ENCODE peak calls at places on chromosome 12, in five cellular contexts. One of them, this sample, is unnamed.

GRCh38 chr12:43113153-43113552 is 438.9 kb downstream of the ADAMTS20 start:
- DNase-seq in CD4-positive, CD25-positive, alpha-beta regulatory T cell: no peak
- DNase-seq in psoas muscle: no peak
- DNase-seq in AG10803: peak
- DNase-seq in brain microvascular endothelial cell: no peak
- DNase-seq in this sample: no peak

GRCh38 chr12:3168775-3169221 is 91.6 kb downstream of the TSPAN9 start:
- DNase-seq in CD4-positive, CD25-positive, alpha-beta regulatory T cell: no peak
- DNase-seq in psoas muscle: peak
- DNase-seq in AG10803: peak
- DNase-seq in brain microvascular endothelial cell: peak
- DNase-seq in this sample: peak

GRCh38 chr12:109910969-109911348 is 10.9 kb downstream of the TCHP start:
- DNase-seq in CD4-positive, CD25-positive, alpha-beta regulatory T cell: no peak
- DNase-seq in psoas muscle: no peak
- DNase-seq in AG10803: peak
- DNase-seq in brain microvascular endothelial cell: peak
- DNase-seq in this sample: no peak

GRCh38 chr12:31204995-31205582 is 120.9 kb downstream of the SINHCAF start:
- DNase-seq in CD4-positive, CD25-positive, alpha-beta regulatory T cell: no peak
- DNase-seq in psoas muscle: no peak
- DNase-seq in AG10803: peak
- DNase-seq in brain microvascular endothelial cell: peak
- DNase-seq in this sample: peak

GRCh38 chr12:615620-616019 is 47.6 kb downstream of the NINJ2 start:
- DNase-seq in CD4-positive, CD25-positive, alpha-beta regulatory T cell: no peak
- DNase-seq in psoas muscle: no peak
- DNase-seq in AG10803: no peak
- DNase-seq in brain microvascular endothelial cell: no peak
- DNase-seq in this sample: no peak

GRCh38 chr12:42705863-42706262 is 116.3 kb upstream of the PRICKLE1 start:
- DNase-seq in CD4-positive, CD25-positive, alpha-beta regulatory T cell: no peak
- DNase-seq in psoas muscle: peak
- DNase-seq in AG10803: peak
- DNase-seq in brain microvascular endothelial cell: peak
- DNase-seq in this sample: peak

GRCh38 chr12:3432176-3432742 is 58.7 kb upstream of the PRMT8 start:
- DNase-seq in CD4-positive, CD25-positive, alpha-beta regulatory T cell: no peak
- DNase-seq in psoas muscle: no peak
- DNase-seq in AG10803: no peak
- DNase-seq in brain microvascular endothelial cell: no peak
- DNase-seq in this sample: no peak

GRCh38 chr12:24728366-24728765 is 220.5 kb downstream of the BCAT1 start:
- DNase-seq in CD4-positive, CD25-positive, alpha-beta regulatory T cell: no peak
- DNase-seq in psoas muscle: no peak
- DNase-seq in AG10803: peak
- DNase-seq in brain microvascular endothelial cell: peak
- DNase-seq in this sample: no peak

GRCh38 chr12:77630341-77630740 is 200.4 kb upstream of the NAV3 start:
- DNase-seq in CD4-positive, CD25-positive, alpha-beta regulatory T cell: no peak
- DNase-seq in psoas muscle: no peak
- DNase-seq in AG10803: no peak
- DNase-seq in brain microvascular endothelial cell: no peak
- DNase-seq in this sample: no peak

GRCh38 chr12:14845350-14845750 is 2.0 kb upstream of the ART4 start:
- DNase-seq in CD4-positive, CD25-positive, alpha-beta regulatory T cell: peak
- DNase-seq in psoas muscle: no peak
- DNase-seq in AG10803: peak
- DNase-seq in brain microvascular endothelial cell: peak
- DNase-seq in this sample: no peak

GRCh38 chr12:109092484-109093021 is 719 bp downstream of the ALKBH2 start:
- DNase-seq in CD4-positive, CD25-positive, alpha-beta regulatory T cell: no peak
- DNase-seq in psoas muscle: no peak
- DNase-seq in AG10803: no peak
- DNase-seq in brain microvascular endothelial cell: no peak
- DNase-seq in this sample: no peak

GRCh38 chr12:61490732-61491498 is 769.3 kb upstream of the USP15 start:
- DNase-seq in CD4-positive, CD25-positive, alpha-beta regulatory T cell: no peak
- DNase-seq in psoas muscle: no peak
- DNase-seq in AG10803: no peak
- DNase-seq in brain microvascular endothelial cell: peak
- DNase-seq in this sample: no peak

GRCh38 chr12:68823711-68824110 is 15.7 kb downstream of the MDM2 start:
- DNase-seq in CD4-positive, CD25-positive, alpha-beta regulatory T cell: no peak
- DNase-seq in psoas muscle: no peak
- DNase-seq in AG10803: no peak
- DNase-seq in brain microvascular endothelial cell: peak
- DNase-seq in this sample: no peak

GRCh38 chr12:66182956-66183355 is 6.1 kb upstream of the IRAK3 start:
- DNase-seq in CD4-positive, CD25-positive, alpha-beta regulatory T cell: no peak
- DNase-seq in psoas muscle: no peak
- DNase-seq in AG10803: no peak
- DNase-seq in brain microvascular endothelial cell: no peak
- DNase-seq in this sample: no peak

GRCh38 chr12:84913151-84913550 is 552 bp upstream of the SLC6A15 start:
- DNase-seq in CD4-positive, CD25-positive, alpha-beta regulatory T cell: no peak
- DNase-seq in psoas muscle: no peak
- DNase-seq in AG10803: no peak
- DNase-seq in brain microvascular endothelial cell: no peak
- DNase-seq in this sample: no peak

GRCh38 chr12:21881950-21882349 is 59.3 kb downstream of the ABCC9 start:
- DNase-seq in CD4-positive, CD25-positive, alpha-beta regulatory T cell: no peak
- DNase-seq in psoas muscle: no peak
- DNase-seq in AG10803: no peak
- DNase-seq in brain microvascular endothelial cell: no peak
- DNase-seq in this sample: no peak

GRCh38 chr12:6492838-6493579 is at the start of gene MRPL51:
- DNase-seq in CD4-positive, CD25-positive, alpha-beta regulatory T cell: peak
- DNase-seq in psoas muscle: peak
- DNase-seq in AG10803: peak
- DNase-seq in brain microvascular endothelial cell: peak
- DNase-seq in this sample: peak

GRCh38 chr12:95637471-95638155 is 86.3 kb upstream of the USP44 start:
- DNase-seq in CD4-positive, CD25-positive, alpha-beta regulatory T cell: no peak
- DNase-seq in psoas muscle: no peak
- DNase-seq in AG10803: peak
- DNase-seq in brain microvascular endothelial cell: peak
- DNase-seq in this sample: peak

GRCh38 chr12:124792177-124792576 is 71.5 kb downstream of the SCARB1 start:
- DNase-seq in CD4-positive, CD25-positive, alpha-beta regulatory T cell: no peak
- DNase-seq in psoas muscle: no peak
- DNase-seq in AG10803: no peak
- DNase-seq in brain microvascular endothelial cell: no peak
- DNase-seq in this sample: no peak

GRCh38 chr12:91104812-91105466 is 6.4 kb downstream of the LUM start:
- DNase-seq in CD4-positive, CD25-positive, alpha-beta regulatory T cell: no peak
- DNase-seq in psoas muscle: no peak
- DNase-seq in AG10803: no peak
- DNase-seq in brain microvascular endothelial cell: no peak
- DNase-seq in this sample: no peak
- H3K4me3 ChIP-seq in CD4-positive, CD25-positive, alpha-beta regulatory T cell: no peak
- H3K4me3 ChIP-seq in psoas muscle: no peak
- H3K4me3 ChIP-seq in AG10803: peak
- H3K4me3 ChIP-seq in brain microvascular endothelial cell: no peak
- H3K4me3 ChIP-seq in this sample: no peak

GRCh38 chr12:12890492-12890814 is 909 bp upstream of the GPRC5A start:
- DNase-seq in CD4-positive, CD25-positive, alpha-beta regulatory T cell: no peak
- DNase-seq in psoas muscle: no peak
- DNase-seq in AG10803: no peak
- DNase-seq in brain microvascular endothelial cell: no peak
- DNase-seq in this sample: no peak
- H3K4me3 ChIP-seq in CD4-positive, CD25-positive, alpha-beta regulatory T cell: no peak
- H3K4me3 ChIP-seq in psoas muscle: peak
- H3K4me3 ChIP-seq in AG10803: peak
- H3K4me3 ChIP-seq in brain microvascular endothelial cell: peak
- H3K4me3 ChIP-seq in this sample: peak

DNA sequence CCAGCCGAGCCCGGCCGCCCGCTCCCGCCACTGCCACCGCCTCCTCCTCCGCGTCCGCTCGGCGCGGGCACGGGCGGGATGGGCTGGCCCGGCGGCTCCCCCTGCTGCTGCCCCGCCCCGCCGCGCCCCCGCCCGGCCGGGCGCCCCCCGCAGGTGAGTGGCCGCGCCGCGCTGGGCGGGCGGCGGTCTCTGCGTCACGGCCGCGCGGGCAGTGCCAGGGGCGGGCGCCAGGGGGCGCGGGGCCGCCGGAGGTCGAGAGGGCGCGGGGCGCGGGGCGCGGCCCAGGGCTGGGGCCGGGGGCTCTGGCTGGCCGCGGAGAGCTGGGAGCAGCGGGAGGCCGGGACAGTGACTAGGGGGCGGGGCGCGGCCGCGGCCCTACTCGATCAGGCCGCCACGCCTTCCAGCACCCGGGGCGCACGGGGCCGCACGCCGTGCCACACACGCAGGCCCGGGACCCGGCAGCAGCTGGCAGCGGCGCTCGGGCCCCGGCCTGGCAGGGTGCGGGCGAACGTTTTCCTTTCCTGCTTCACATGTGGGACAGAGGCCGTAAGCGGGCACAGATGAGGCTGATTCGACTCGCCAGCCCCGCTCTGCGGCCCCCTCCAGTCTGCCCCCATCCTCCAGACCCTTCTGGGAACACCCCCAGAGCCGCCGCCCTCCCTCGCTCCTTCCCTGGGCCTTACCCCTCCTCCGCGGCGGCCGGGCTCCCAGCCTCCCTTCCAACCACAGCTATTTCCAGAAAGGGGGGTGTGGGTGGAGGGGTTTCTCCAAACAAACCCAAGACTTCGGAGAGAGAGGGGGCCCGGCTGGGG is 2.4 kb upstream of the TNS2 start:
- DNase-seq in CD4-positive, CD25-positive, alpha-beta regulatory T cell: peak
- DNase-seq in psoas muscle: peak
- DNase-seq in AG10803: peak
- DNase-seq in brain microvascular endothelial cell: no peak
- DNase-seq in this sample: no peak
- H3K4me3 ChIP-seq in CD4-positive, CD25-positive, alpha-beta regulatory T cell: no peak
- H3K4me3 ChIP-seq in psoas muscle: peak
- H3K4me3 ChIP-seq in AG10803: peak
- H3K4me3 ChIP-seq in brain microvascular endothelial cell: peak
- H3K4me3 ChIP-seq in this sample: peak

GRCh38 chr12:101637936-101638335 is 43.2 kb downstream of the MYBPC1 start:
- DNase-seq in CD4-positive, CD25-positive, alpha-beta regulatory T cell: no peak
- DNase-seq in psoas muscle: no peak
- DNase-seq in AG10803: no peak
- DNase-seq in brain microvascular endothelial cell: no peak
- DNase-seq in this sample: no peak

GRCh38 chr12:101647711-101648110 is 49.7 kb upstream of the CHPT1 start:
- DNase-seq in CD4-positive, CD25-positive, alpha-beta regulatory T cell: no peak
- DNase-seq in psoas muscle: no peak
- DNase-seq in AG10803: no peak
- DNase-seq in brain microvascular endothelial cell: no peak
- DNase-seq in this sample: no peak

GRCh38 chr12:101648195-101648594 is 49.2 kb upstream of the CHPT1 start:
- DNase-seq in CD4-positive, CD25-positive, alpha-beta regulatory T cell: no peak
- DNase-seq in psoas muscle: no peak
- DNase-seq in AG10803: no peak
- DNase-seq in brain microvascular endothelial cell: no peak
- DNase-seq in this sample: no peak

DNA sequence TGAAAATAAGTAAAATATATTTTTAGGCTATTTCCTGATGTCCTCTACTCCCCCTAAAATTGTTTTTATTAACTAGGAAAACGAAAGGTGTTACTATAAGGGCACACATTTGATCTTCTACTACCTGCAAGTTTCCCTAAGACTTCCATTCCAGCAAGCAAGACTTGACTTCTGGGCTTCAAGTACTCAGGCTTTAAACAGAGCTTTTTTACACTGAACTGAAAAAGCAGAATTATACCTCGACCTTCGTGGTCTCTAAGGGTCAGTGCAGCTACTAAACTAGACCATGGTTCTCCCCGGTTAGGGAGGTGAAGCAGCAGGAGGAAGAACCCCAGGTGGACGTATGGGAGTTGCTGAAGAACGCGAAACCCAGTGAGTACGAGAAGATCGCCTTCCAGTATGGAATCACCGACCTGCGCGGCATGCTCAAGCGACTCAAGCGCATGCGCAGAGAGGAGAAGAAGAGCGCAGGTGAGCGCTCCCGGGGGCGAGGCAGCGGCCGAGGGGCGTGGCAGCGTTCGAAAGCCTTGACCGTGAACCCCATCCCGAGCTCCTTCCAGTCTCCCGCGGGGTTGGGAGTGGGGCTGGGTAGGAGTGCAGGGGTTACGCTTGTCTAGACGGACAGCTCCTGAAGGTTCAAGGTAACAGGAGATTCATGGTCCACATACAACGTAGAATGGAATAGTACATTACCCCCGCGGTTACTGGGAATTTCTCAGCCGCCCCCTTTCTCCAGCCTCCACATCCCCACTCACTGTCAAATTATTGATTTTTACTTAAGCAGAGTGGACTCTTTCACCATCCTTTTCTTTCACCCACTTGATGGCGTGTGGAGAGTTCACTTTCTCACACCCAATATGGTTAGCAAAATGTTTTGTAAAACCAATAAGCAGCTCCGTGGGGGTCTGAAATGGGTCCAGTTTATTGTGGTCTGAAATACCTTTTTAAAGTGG is 47.6 kb downstream of the MYBPC1 start:
- DNase-seq in CD4-positive, CD25-positive, alpha-beta regulatory T cell: no peak
- DNase-seq in psoas muscle: no peak
- DNase-seq in AG10803: no peak
- DNase-seq in brain microvascular endothelial cell: no peak
- DNase-seq in this sample: no peak
- H3K4me3 ChIP-seq in CD4-positive, CD25-positive, alpha-beta regulatory T cell: no peak
- H3K4me3 ChIP-seq in psoas muscle: no peak
- H3K4me3 ChIP-seq in AG10803: no peak
- H3K4me3 ChIP-seq in brain microvascular endothelial cell: peak
- H3K4me3 ChIP-seq in this sample: no peak

GRCh38 chr12:131041968-131042847 is 88.5 kb downstream of the ADGRD1 start:
- DNase-seq in CD4-positive, CD25-positive, alpha-beta regulatory T cell: no peak
- DNase-seq in psoas muscle: no peak
- DNase-seq in AG10803: no peak
- DNase-seq in brain microvascular endothelial cell: no peak
- DNase-seq in this sample: no peak
- H3K4me3 ChIP-seq in CD4-positive, CD25-positive, alpha-beta regulatory T cell: no peak
- H3K4me3 ChIP-seq in psoas muscle: no peak
- H3K4me3 ChIP-seq in AG10803: no peak
- H3K4me3 ChIP-seq in brain microvascular endothelial cell: no peak
- H3K4me3 ChIP-seq in this sample: no peak

GRCh38 chr12:26941251-26941650 is 3.0 kb downstream of the FGFR1OP2 start:
- DNase-seq in CD4-positive, CD25-positive, alpha-beta regulatory T cell: no peak
- DNase-seq in psoas muscle: no peak
- DNase-seq in AG10803: no peak
- DNase-seq in brain microvascular endothelial cell: no peak
- DNase-seq in this sample: no peak
- H3K4me3 ChIP-seq in CD4-positive, CD25-positive, alpha-beta regulatory T cell: peak
- H3K4me3 ChIP-seq in psoas muscle: no peak
- H3K4me3 ChIP-seq in AG10803: no peak
- H3K4me3 ChIP-seq in brain microvascular endothelial cell: no peak
- H3K4me3 ChIP-seq in this sample: no peak

DNA sequence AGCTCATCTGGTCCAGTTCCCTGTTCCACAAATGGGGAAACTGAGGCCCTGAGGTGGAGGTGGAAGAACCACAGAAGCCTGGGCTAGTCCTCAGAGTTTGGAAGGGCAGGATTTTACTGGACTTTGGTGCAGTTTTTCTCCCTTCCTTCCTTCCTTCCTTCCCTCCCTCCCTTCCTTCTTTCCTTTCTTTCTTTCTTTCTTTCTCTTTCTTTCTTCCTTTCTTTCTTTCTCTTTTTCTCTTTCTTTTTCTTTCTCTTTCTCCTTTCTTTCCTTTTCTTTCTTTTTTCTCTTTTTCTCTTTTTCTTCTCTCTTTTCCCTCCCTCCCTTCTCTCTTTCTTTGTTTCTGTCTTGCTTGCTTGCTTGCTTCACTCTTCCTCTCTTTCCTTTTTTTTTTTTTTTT is 95.7 kb upstream of the TBX3 start:
- DNase-seq in CD4-positive, CD25-positive, alpha-beta regulatory T cell: no peak
- DNase-seq in psoas muscle: no peak
- DNase-seq in AG10803: no peak
- DNase-seq in brain microvascular endothelial cell: no peak
- DNase-seq in this sample: no peak
- H3K4me3 ChIP-seq in CD4-positive, CD25-positive, alpha-beta regulatory T cell: no peak
- H3K4me3 ChIP-seq in psoas muscle: no peak
- H3K4me3 ChIP-seq in AG10803: no peak
- H3K4me3 ChIP-seq in brain microvascular endothelial cell: no peak
- H3K4me3 ChIP-seq in this sample: no peak

This sample was measured in AG04449.